ENCODE peak calls at places on chromosomes 12 and 14, in eight cellular contexts. O, P, X, B, N, S, V and D are unnamed samples.

GRCh38 chr14:55794655-55795583 is 214.9 kb downstream of the KTN1 start:
- DNase-seq in O (no peak), P (no peak), X (no peak), B (no peak), N (peak), S (no peak), V (no peak), D (peak)

GRCh38 chr12:4997939-4998338 is 45.7 kb upstream of the KCNA5 start:
- DNase-seq in O (no peak), P (peak), X (no peak), B (peak), N (no peak), S (no peak), V (no peak), D (no peak)

GRCh38 chr14:95314609-95315008 is 5.1 kb downstream of the CLMN start:
- DNase-seq in O (no peak), P (no peak), X (no peak), B (no peak), N (peak), S (no peak), V (peak), D (no peak)

GRCh38 chr12:112146123-112146522 is 20.8 kb downstream of the TRAFD1 start:
- DNase-seq in O (no peak), P (no peak), X (no peak), B (no peak), N (no peak), S (no peak), V (no peak), D (no peak)

GRCh38 chr14:97210202-97210601 is 413.0 kb downstream of the VRK1 start:
- DNase-seq in O (no peak), P (no peak), X (no peak), B (no peak), N (no peak), S (no peak), V (no peak), D (no peak)

GRCh38 chr12:116366456-116366776 is 88.9 kb upstream of the MED13L start:
- DNase-seq in O (no peak), P (peak), X (no peak), B (no peak), N (no peak), S (no peak), V (no peak), D (no peak)

GRCh38 chr14:53791116-53791515 is 165.5 kb downstream of the BMP4 start:
- DNase-seq in O (no peak), P (no peak), X (no peak), B (no peak), N (no peak), S (no peak), V (no peak), D (no peak)

GRCh38 chr12:93154753-93155475 is 222.8 kb upstream of the NUDT4 start:
- DNase-seq in O (no peak), P (no peak), X (no peak), B (no peak), N (no peak), S (no peak), V (no peak), D (no peak)

GRCh38 chr14:70685480-70686197 is 43.9 kb downstream of the TTC9 start:
- DNase-seq in O (no peak), P (no peak), X (no peak), B (no peak), N (no peak), S (no peak), V (no peak), D (no peak)

GRCh38 chr14:64857979-64858740 is 21.5 kb downstream of the SPTB start:
- DNase-seq in O (no peak), P (no peak), X (no peak), B (no peak), N (no peak), S (no peak), V (no peak), D (no peak)

GRCh38 chr14:23694085-23694975 is 58.2 kb downstream of the DHRS2 start:
- DNase-seq in O (no peak), P (no peak), X (no peak), B (no peak), N (no peak), S (peak), V (no peak), D (peak)

GRCh38 chr12:56299308-56299852 is 750 bp downstream of the CS start:
- DNase-seq in O (no peak), P (no peak), X (no peak), B (no peak), N (peak), S (no peak), V (no peak), D (no peak)